ENCODE peak calls at places on chromosomes 13 and 19, in four cellular contexts. O, P, L and Q are unnamed samples.

GRCh38 chr19:43457809-43458208 is 7.6 kb downstream of the LYPD3 start:
- DNase-seq in O (no peak), P (no peak), L (no peak), Q (no peak)

GRCh38 chr19:37114001-37114400 is 35.8 kb downstream of the ZNF420 start:
- DNase-seq in O (no peak), P (no peak), L (no peak), Q (no peak)

GRCh38 chr19:47446534-47447469 is 24.9 kb downstream of the SLC8A2 start:
- DNase-seq in O (peak), P (no peak), L (peak), Q (no peak)

GRCh38 chr13:30743319-30744055 is 8.1 kb downstream of the ALOX5AP start:
- DNase-seq in O (no peak), P (peak), L (no peak), Q (no peak)

GRCh38 chr19:47322048-47322447 is 9.9 kb upstream of the C5AR2 start:
- DNase-seq in O (no peak), P (no peak), L (no peak), Q (no peak)

GRCh38 chr13:94162289-94162688 is 317.2 kb downstream of the DCT start:
- DNase-seq in O (no peak), P (no peak), L (no peak), Q (no peak)

GRCh38 chr19:54707932-54708331 is 16.3 kb upstream of the KIR3DL3 start:
- DNase-seq in O (no peak), P (no peak), L (no peak), Q (no peak)

GRCh38 chr19:46294475-46294874 is 2.4 kb upstream of the HIF3A start:
- DNase-seq in O (no peak), P (no peak), L (no peak), Q (no peak)

GRCh38 chr13:23617551-23618014 is 47.4 kb downstream of the TNFRSF19 start:
- DNase-seq in O (no peak), P (no peak), L (no peak), Q (no peak)

GRCh38 chr13:99496322-99497142 is 4.7 kb upstream of the TM9SF2 start:
- DNase-seq in O (no peak), P (no peak), L (peak), Q (peak)

GRCh38 chr19:35775298-35776101 is at the start of gene ARHGAP33:
- DNase-seq in O (peak), P (peak), L (peak), Q (peak)

GRCh38 chr19:1066748-1067340 is at the start of gene ARHGAP45:
- DNase-seq in O (no peak), P (no peak), L (no peak), Q (peak)

GRCh38 chr13:94546071-94546839 is 49.7 kb downstream of the TGDS start:
- DNase-seq in O (peak), P (no peak), L (no peak), Q (no peak)